ENCODE peak calls at places on chromosomes 3 and 15, in four cellular contexts. One of them, this sample, is unnamed.

GRCh38 chr3:185865277-185865676 is 40.4 kb upstream of the IGF2BP2 start:
- DNase-seq in HS-5: no peak
- DNase-seq in left ventricle myocardium superior: no peak
- DNase-seq in NCI-H1092 treated with DMSO at 0.1 percent for 48 hours: no peak
- DNase-seq in this sample: no peak

GRCh38 chr15:41689834-41690233 is 29.6 kb downstream of the MGA start:
- DNase-seq in HS-5: no peak
- DNase-seq in left ventricle myocardium superior: no peak
- DNase-seq in NCI-H1092 treated with DMSO at 0.1 percent for 48 hours: no peak
- DNase-seq in this sample: no peak

GRCh38 chr3:198071602-198072285 is 111.7 kb downstream of the LMLN start:
- DNase-seq in HS-5: peak
- DNase-seq in left ventricle myocardium superior: no peak
- DNase-seq in NCI-H1092 treated with DMSO at 0.1 percent for 48 hours: no peak
- DNase-seq in this sample: peak

GRCh38 chr3:100006570-100007271 is 107.6 kb downstream of the FILIP1L start:
- DNase-seq in HS-5: no peak
- DNase-seq in left ventricle myocardium superior: no peak
- DNase-seq in NCI-H1092 treated with DMSO at 0.1 percent for 48 hours: no peak
- DNase-seq in this sample: no peak

GRCh38 chr3:40780801-40781406 is 256.1 kb downstream of the ZNF621 start:
- DNase-seq in HS-5: no peak
- DNase-seq in left ventricle myocardium superior: peak
- DNase-seq in NCI-H1092 treated with DMSO at 0.1 percent for 48 hours: peak
- DNase-seq in this sample: no peak

GRCh38 chr15:75200765-75201608 is 695 bp upstream of the C15orf39 start:
- DNase-seq in HS-5: no peak
- DNase-seq in left ventricle myocardium superior: peak
- DNase-seq in NCI-H1092 treated with DMSO at 0.1 percent for 48 hours: no peak
- DNase-seq in this sample: no peak

GRCh38 chr3:131277836-131278497 is 103.6 kb upstream of the NUDT16 start:
- DNase-seq in HS-5: peak
- DNase-seq in left ventricle myocardium superior: no peak
- DNase-seq in NCI-H1092 treated with DMSO at 0.1 percent for 48 hours: no peak
- DNase-seq in this sample: no peak

GRCh38 chr3:125129512-125129962 is 73.7 kb upstream of the HEG1 start:
- DNase-seq in HS-5: peak
- DNase-seq in left ventricle myocardium superior: peak
- DNase-seq in NCI-H1092 treated with DMSO at 0.1 percent for 48 hours: peak
- DNase-seq in this sample: no peak

GRCh38 chr3:22284559-22284958 is 533.5 kb upstream of the ZNF385D start:
- DNase-seq in HS-5: peak
- DNase-seq in left ventricle myocardium superior: no peak
- DNase-seq in NCI-H1092 treated with DMSO at 0.1 percent for 48 hours: no peak
- DNase-seq in this sample: peak

GRCh38 chr3:171181907-171182690 is 155.6 kb upstream of the SLC2A2 start:
- DNase-seq in HS-5: no peak
- DNase-seq in left ventricle myocardium superior: no peak
- DNase-seq in NCI-H1092 treated with DMSO at 0.1 percent for 48 hours: no peak
- DNase-seq in this sample: no peak

GRCh38 chr15:99928429-99928981 is 195.3 kb upstream of the LYSMD4 start:
- DNase-seq in HS-5: peak
- DNase-seq in left ventricle myocardium superior: peak
- DNase-seq in NCI-H1092 treated with DMSO at 0.1 percent for 48 hours: peak
- DNase-seq in this sample: peak

GRCh38 chr3:66582721-66583141 is 81.9 kb upstream of the LRIG1 start:
- DNase-seq in HS-5: no peak
- DNase-seq in left ventricle myocardium superior: no peak
- DNase-seq in NCI-H1092 treated with DMSO at 0.1 percent for 48 hours: no peak
- DNase-seq in this sample: no peak

GRCh38 chr3:56355570-56356185 is 112.6 kb downstream of the ERC2 start:
- DNase-seq in HS-5: no peak
- DNase-seq in left ventricle myocardium superior: no peak
- DNase-seq in NCI-H1092 treated with DMSO at 0.1 percent for 48 hours: no peak
- DNase-seq in this sample: no peak

GRCh38 chr3:173584093-173584833 is 186.7 kb downstream of the NLGN1 start:
- DNase-seq in HS-5: peak
- DNase-seq in left ventricle myocardium superior: no peak
- DNase-seq in NCI-H1092 treated with DMSO at 0.1 percent for 48 hours: peak
- DNase-seq in this sample: peak

GRCh38 chr3:48598323-48599076 is 3.4 kb upstream of the COL7A1 start:
- DNase-seq in HS-5: peak
- DNase-seq in left ventricle myocardium superior: peak
- DNase-seq in NCI-H1092 treated with DMSO at 0.1 percent for 48 hours: no peak
- DNase-seq in this sample: peak

GRCh38 chr15:58595516-58596238 is 153.8 kb downstream of the ADAM10 start:
- DNase-seq in HS-5: no peak
- DNase-seq in left ventricle myocardium superior: no peak
- DNase-seq in NCI-H1092 treated with DMSO at 0.1 percent for 48 hours: no peak
- DNase-seq in this sample: no peak

GRCh38 chr3:119301662-119302061 is 7.5 kb downstream of the ARHGAP31 start:
- DNase-seq in HS-5: no peak
- DNase-seq in left ventricle myocardium superior: no peak
- DNase-seq in NCI-H1092 treated with DMSO at 0.1 percent for 48 hours: no peak
- DNase-seq in this sample: no peak

GRCh38 chr3:149481491-149481890 is 7.0 kb downstream of the TM4SF4 start:
- DNase-seq in HS-5: no peak
- DNase-seq in left ventricle myocardium superior: no peak
- DNase-seq in NCI-H1092 treated with DMSO at 0.1 percent for 48 hours: no peak
- DNase-seq in this sample: no peak

GRCh38 chr15:70237626-70238025 is 139.9 kb upstream of the TLE3 start:
- DNase-seq in HS-5: no peak
- DNase-seq in left ventricle myocardium superior: no peak
- DNase-seq in NCI-H1092 treated with DMSO at 0.1 percent for 48 hours: no peak
- DNase-seq in this sample: no peak

GRCh38 chr15:73993211-73993994 is 1.1 kb upstream of the PML start:
- DNase-seq in HS-5: no peak
- DNase-seq in left ventricle myocardium superior: no peak
- DNase-seq in NCI-H1092 treated with DMSO at 0.1 percent for 48 hours: no peak
- DNase-seq in this sample: no peak

GRCh38 chr3:125137432-125138033 is 75.0 kb downstream of the SLC12A8 start:
- DNase-seq in HS-5: no peak
- DNase-seq in left ventricle myocardium superior: no peak
- DNase-seq in NCI-H1092 treated with DMSO at 0.1 percent for 48 hours: peak
- DNase-seq in this sample: peak

GRCh38 chr15:72685925-72686794 is at the start of the genes BBS4 and HIGD2B:
- DNase-seq in HS-5: peak
- DNase-seq in left ventricle myocardium superior: peak
- DNase-seq in NCI-H1092 treated with DMSO at 0.1 percent for 48 hours: no peak
- DNase-seq in this sample: no peak

GRCh38 chr15:65312400-65312916 is 8.0 kb downstream of the RNU5B-1 start:
- DNase-seq in HS-5: no peak
- DNase-seq in left ventricle myocardium superior: peak
- DNase-seq in NCI-H1092 treated with DMSO at 0.1 percent for 48 hours: no peak
- DNase-seq in this sample: no peak

GRCh38 chr15:61095804-61096506 is 133.1 kb downstream of the RORA start:
- DNase-seq in HS-5: no peak
- DNase-seq in left ventricle myocardium superior: no peak
- DNase-seq in NCI-H1092 treated with DMSO at 0.1 percent for 48 hours: no peak
- DNase-seq in this sample: no peak

GRCh38 chr3:83873550-83873949 is 1085.2 kb upstream of the CADM2 start:
- DNase-seq in HS-5: no peak
- DNase-seq in left ventricle myocardium superior: no peak
- DNase-seq in NCI-H1092 treated with DMSO at 0.1 percent for 48 hours: no peak
- DNase-seq in this sample: no peak

GRCh38 chr15:29220852-29221251 is 48.8 kb downstream of the NSMCE3 start:
- DNase-seq in HS-5: peak
- DNase-seq in left ventricle myocardium superior: no peak
- DNase-seq in NCI-H1092 treated with DMSO at 0.1 percent for 48 hours: no peak
- DNase-seq in this sample: no peak

GRCh38 chr3:152021951-152022461 is 148.6 kb downstream of the SUCNR1 start:
- DNase-seq in HS-5: peak
- DNase-seq in left ventricle myocardium superior: no peak
- DNase-seq in NCI-H1092 treated with DMSO at 0.1 percent for 48 hours: no peak
- DNase-seq in this sample: peak